ENCODE peak calls at places on chromosomes 5 and 9, in ten cellular contexts. L is transverse colon; Y is CD8-positive, alpha-beta memory T cell; Z is Karpas-422; W is hepatocyte; I is tibial artery; Q is endodermal cell; D is endothelial cell of umbilical vein; T is H9; N is tibial nerve. O is an unnamed sample. For H3K4me1, the result is how much of the 10 kb centered on the place peaks cover.

GRCh38 chr5:121660142-121660541 is 191.5 kb upstream of the FTMT start:
- DNase-seq in L (no peak), Y (no peak), Z (no peak), W (no peak), I (no peak), Q (peak), D (no peak), T (no peak), N (no peak), O (no peak)

GRCh38 chr9:89219637-89220036 is 41.0 kb upstream of the SHC3 start:
- DNase-seq in L (no peak), Y (no peak), Z (peak), W (no peak), I (no peak), Q (no peak), D (no peak), T (no peak), N (no peak), O (no peak)

GRCh38 chr5:146042628-146043279 is 62.6 kb downstream of the PLAC8L1 start:
- DNase-seq in L (peak), Y (no peak), Z (no peak), W (no peak), I (no peak), Q (no peak), D (peak), T (no peak), N (no peak), O (no peak)

GRCh38 chr5:78182838-78183237 is 111.7 kb downstream of the AP3B1 start:
- DNase-seq in L (peak), Y (no peak), Z (no peak), W (peak), I (no peak), Q (peak), D (no peak), T (no peak), N (no peak), O (no peak)

GRCh38 chr9:131633491-131634031 is 88.2 kb downstream of the PRRT1B start:
- DNase-seq in L (no peak), Y (no peak), Z (no peak), W (no peak), I (no peak), Q (no peak), D (no peak), T (no peak), N (no peak), O (no peak)

GRCh38 chr9:108053555-108054061 is 564.0 kb upstream of the KLF4 start:
- DNase-seq in L (peak), Y (no peak), Z (no peak), W (peak), I (peak), Q (no peak), D (peak), T (no peak), N (peak), O (peak)

GRCh38 chr5:10303201-10303600 is 4.5 kb downstream of the CMBL start:
- DNase-seq in L (no peak), Y (no peak), Z (no peak), W (no peak), I (no peak), Q (no peak), D (no peak), T (no peak), N (no peak), O (no peak)

GRCh38 chr5:53547226-53547625 is 13.2 kb upstream of the NDUFS4 start:
- DNase-seq in L (no peak), Y (no peak), Z (no peak), W (no peak), I (no peak), Q (no peak), D (no peak), T (no peak), N (no peak), O (no peak)

GRCh38 chr5:57780306-57780958 is 297.8 kb upstream of the ACTBL2 start:
- DNase-seq in L (no peak), Y (no peak), Z (no peak), W (no peak), I (peak), Q (peak), D (peak), T (peak), N (no peak), O (no peak)

GRCh38 chr5:5017827-5018559 is 122.1 kb upstream of the ADAMTS16 start:
- DNase-seq in L (no peak), Y (no peak), Z (no peak), W (no peak), I (no peak), Q (no peak), D (no peak), T (no peak), N (no peak), O (no peak)

GRCh38 chr9:133460405-133461175 is 812 bp downstream of the CACFD1 start:
- DNase-seq in L (peak), Y (no peak), Z (peak), W (peak), I (peak), Q (peak), D (peak), T (peak), N (peak), O (peak)

GRCh38 chr9:1732670-1733069 is 282.5 kb upstream of the SMARCA2 start:
- DNase-seq in L (no peak), Y (no peak), Z (peak), W (no peak), I (no peak), Q (no peak), D (no peak), T (no peak), N (no peak), O (no peak)

GRCh38 chr5:124816381-124816780 is 69.9 kb upstream of the ZNF608 start:
- DNase-seq in L (no peak), Y (no peak), Z (no peak), W (no peak), I (no peak), Q (no peak), D (no peak), T (no peak), N (no peak), O (no peak)

GRCh38 chr9:108662935-108663334 is 192.9 kb downstream of the ACTL7B start:
- DNase-seq in L (no peak), Y (no peak), Z (no peak), W (no peak), I (no peak), Q (no peak), D (no peak), T (no peak), N (no peak), O (no peak)

GRCh38 chr9:33019797-33020196 is 5.3 kb upstream of the DNAJA1 start:
- DNase-seq in L (no peak), Y (no peak), Z (no peak), W (no peak), I (no peak), Q (no peak), D (no peak), T (no peak), N (no peak), O (no peak)

GRCh38 chr5:33734541-33734940 is 157.2 kb downstream of the ADAMTS12 start:
- DNase-seq in L (no peak), Y (no peak), Z (no peak), W (no peak), I (no peak), Q (no peak), D (no peak), T (no peak), N (no peak), O (no peak)

GRCh38 chr9:124284237-124284831 is 26.6 kb downstream of the NEK6 start:
- DNase-seq in L (no peak), Y (no peak), Z (no peak), W (peak), I (no peak), Q (no peak), D (no peak), T (no peak), N (no peak), O (no peak)

GRCh38 chr5:78591227-78591626 is 57.3 kb downstream of the LHFPL2 start:
- DNase-seq in L (no peak), Y (no peak), Z (no peak), W (no peak), I (no peak), Q (no peak), D (peak), T (no peak), N (no peak), O (no peak)

GRCh38 chr9:94611638-94612068 is 18.0 kb upstream of the FBP2 start:
- DNase-seq in L (no peak), Y (no peak), Z (peak), W (no peak), I (no peak), Q (no peak), D (no peak), T (no peak), N (no peak), O (no peak)

GRCh38 chr9:7028591-7028990 is 270.8 kb downstream of the KDM4C start:
- DNase-seq in L (no peak), Y (no peak), Z (no peak), W (no peak), I (no peak), Q (no peak), D (no peak), T (no peak), N (no peak), O (no peak)

GRCh38 chr5:129398279-129398678 is 61.8 kb upstream of the ADAMTS19 start:
- DNase-seq in L (no peak), Y (no peak), Z (no peak), W (no peak), I (no peak), Q (no peak), D (no peak), T (no peak), N (no peak), O (no peak)

GRCh38 chr9:76810377-76810957 is 46.2 kb downstream of the PCA3 start:
- DNase-seq in L (peak), Y (no peak), Z (peak), W (peak), I (no peak), Q (peak), D (peak), T (peak), N (peak), O (no peak)

GRCh38 chr5:143166661-143167420 is 236.6 kb downstream of the NR3C1 start:
- DNase-seq in L (peak), Y (no peak), Z (no peak), W (peak), I (no peak), Q (no peak), D (no peak), T (no peak), N (no peak), O (no peak)

GRCh38 chr9:17742065-17742464 is 163.2 kb downstream of the SH3GL2 start:
- DNase-seq in L (no peak), Y (no peak), Z (no peak), W (no peak), I (no peak), Q (peak), D (no peak), T (peak), N (no peak), O (no peak)

GRCh38 chr9:91029621-91030361 is 228.2 kb downstream of the SYK start:
- DNase-seq in L (no peak), Y (no peak), Z (no peak), W (no peak), I (peak), Q (no peak), D (no peak), T (no peak), N (no peak), O (no peak)

GRCh38 chr5:163894645-163895044 is 389.2 kb downstream of the MAT2B start:
- DNase-seq in L (no peak), Y (no peak), Z (no peak), W (no peak), I (no peak), Q (no peak), D (peak), T (no peak), N (no peak), O (no peak)

GRCh38 chr9:110452227-110452801 is 114.7 kb upstream of the TXNDC8 start:
- DNase-seq in L (no peak), Y (no peak), Z (peak), W (no peak), I (no peak), Q (no peak), D (peak), T (no peak), N (no peak), O (no peak)

GRCh38 chr9:138021251-138022056 is 143.9 kb downstream of the CACNA1B start:
- DNase-seq in L (no peak), Y (no peak), Z (no peak), W (no peak), I (no peak), Q (peak), D (no peak), T (no peak), N (no peak), O (peak)

GRCh38 chr5:140301136-140301535 is 1.8 kb downstream of the PFDN1 start:
- DNase-seq in L (no peak), Y (no peak), Z (no peak), W (no peak), I (no peak), Q (no peak), D (no peak), T (no peak), N (no peak), O (no peak)

GRCh38 chr9:9557804-9558334 is 1054.9 kb downstream of the PTPRD start:
- DNase-seq in L (no peak), Y (no peak), Z (no peak), W (peak), I (no peak), Q (peak), D (no peak), T (peak), N (no peak), O (no peak)

GRCh38 chr5:93006915-93007314 is 574.1 kb downstream of the NR2F1-AS1 start:
- DNase-seq in L (no peak), Y (no peak), Z (no peak), W (no peak), I (no peak), Q (no peak), D (no peak), T (no peak), N (no peak), O (no peak)

GRCh38 chr5:38263983-38264382 is 5.6 kb downstream of the EGFLAM start:
- DNase-seq in L (no peak), Y (no peak), Z (no peak), W (peak), I (no peak), Q (no peak), D (no peak), T (no peak), N (no peak), O (no peak)

GRCh38 chr9:101176384-101176783 is 147.9 kb downstream of the PLPPR1 start:
- DNase-seq in L (no peak), Y (no peak), Z (peak), W (no peak), I (no peak), Q (peak), D (no peak), T (peak), N (no peak), O (no peak)

GRCh38 chr5:17405976-17406876 is 91.8 kb upstream of the TAF11L2 start:
- DNase-seq in L (no peak), Y (no peak), Z (no peak), W (peak), I (no peak), Q (no peak), D (no peak), T (no peak), N (no peak), O (no peak)

GRCh38 chr5:17415282-17415681 is 82.7 kb upstream of the TAF11L2 start:
- DNase-seq in L (no peak), Y (no peak), Z (no peak), W (no peak), I (no peak), Q (peak), D (no peak), T (peak), N (no peak), O (no peak)

GRCh38 chr5:17413691-17414090 is 84.3 kb upstream of the TAF11L2 start:
- DNase-seq in L (no peak), Y (no peak), Z (no peak), W (no peak), I (no peak), Q (peak), D (no peak), T (no peak), N (no peak), O (no peak)

GRCh38 chr5:17412760-17413671 is 85.0 kb upstream of the TAF11L2 start:
- DNase-seq in L (no peak), Y (no peak), Z (no peak), W (no peak), I (no peak), Q (no peak), D (no peak), T (no peak), N (no peak), O (no peak)

GRCh38 chr5:17411436-17411835 is 86.6 kb upstream of the TAF11L2 start:
- DNase-seq in L (no peak), Y (no peak), Z (no peak), W (no peak), I (no peak), Q (no peak), D (no peak), T (no peak), N (no peak), O (no peak)
- H3K4me1 ChIP-seq in L (under half), Y (under half), Z (under half), W (under half), I (under half), Q (under half), D (under half), T (under half), N (under half), O (under half)

GRCh38 chr5:170886210-170886894 is 24.5 kb downstream of the RANBP17 start:
- DNase-seq in L (no peak), Y (no peak), Z (no peak), W (peak), I (no peak), Q (no peak), D (no peak), T (no peak), N (no peak), O (no peak)
- H3K4me1 ChIP-seq in L (under half), Y (under half), Z (under half), W (under half), I (under half), Q (under half), D (under half), T (under half), N (under half), O (under half)

GRCh38 chr9:34242830-34243229 is 64.0 kb downstream of the UBAP1 start:
- DNase-seq in L (no peak), Y (no peak), Z (no peak), W (no peak), I (no peak), Q (no peak), D (no peak), T (no peak), N (no peak), O (no peak)
- H3K4me1 ChIP-seq in L (under half), Y (under half), Z (under half), W (under half), I (under half), Q (under half), D (under half), T (under half), N (under half), O (under half)

DNA sequence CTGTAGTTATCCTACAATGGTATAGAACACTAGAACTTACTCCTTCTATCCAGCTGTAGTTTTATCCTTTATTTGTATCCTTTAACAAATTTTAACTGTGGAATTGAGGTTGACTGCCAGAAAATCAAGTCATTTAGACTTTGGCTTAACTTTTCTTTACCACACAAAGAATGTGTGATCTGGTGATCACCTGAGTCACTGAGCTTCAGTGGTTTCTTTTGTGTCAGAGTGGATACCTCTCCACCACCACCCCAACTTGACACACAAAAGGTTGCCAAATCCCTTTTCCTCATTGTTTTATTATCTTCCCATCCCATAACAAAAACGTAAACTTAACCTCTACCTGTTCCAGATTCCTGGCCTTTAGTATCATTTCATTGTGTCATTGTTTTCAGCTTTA is 5.5 kb downstream of the OTULIN start:
- DNase-seq in L (no peak), Y (no peak), Z (peak), W (no peak), I (no peak), Q (no peak), D (no peak), T (no peak), N (no peak), O (no peak)
- H3K4me1 ChIP-seq in L (under half), Y (half or more), Z (half or more), W (under half), I (half or more), Q (under half), D (under half), T (under half), N (under half), O (half or more)

GRCh38 chr9:5512658-5513452 is 2.5 kb downstream of the PDCD1LG2 start:
- DNase-seq in L (no peak), Y (no peak), Z (no peak), W (no peak), I (no peak), Q (no peak), D (no peak), T (no peak), N (no peak), O (no peak)
- H3K4me1 ChIP-seq in L (under half), Y (under half), Z (under half), W (under half), I (under half), Q (under half), D (under half), T (under half), N (under half), O (under half)

O was measured in right atrium auricular region.